ENCODE peak calls at places on chromosomes 12 and 14, in seven cellular contexts. L is neuronal stem cell, E is IMR-90, U is mesendoderm, T is H9, P is mesenchymal stem cell, Y is H1. Z is an unnamed sample.

GRCh38 chr12:109621271-109621671 is 47.7 kb downstream of the MVK start:
- DNase-seq in L (no peak), E (no peak), U (no peak), T (no peak), P (no peak), Y (no peak), Z (no peak)

GRCh38 chr12:47087088-47087688 is 7.4 kb upstream of the AMIGO2 start:
- DNase-seq in L (no peak), E (peak), U (no peak), T (no peak), P (peak), Y (no peak), Z (no peak)

GRCh38 chr12:52413202-52413601 is 7.1 kb upstream of the KRT82 start:
- DNase-seq in L (no peak), E (no peak), U (no peak), T (no peak), P (no peak), Y (no peak), Z (no peak)

GRCh38 chr12:96218989-96219678 is 25.0 kb downstream of the ELK3 start:
- DNase-seq in L (no peak), E (no peak), U (no peak), T (no peak), P (no peak), Y (no peak), Z (peak)

GRCh38 chr14:57060276-57060956 is 208.3 kb downstream of the EXOC5 start:
- DNase-seq in L (no peak), E (no peak), U (peak), T (no peak), P (no peak), Y (no peak), Z (peak)

GRCh38 chr14:100738269-100738691 is 11.6 kb downstream of the DLK1 start:
- DNase-seq in L (no peak), E (no peak), U (no peak), T (peak), P (no peak), Y (no peak), Z (no peak)

GRCh38 chr14:85233756-85234545 is 296.0 kb upstream of the FLRT2 start:
- DNase-seq in L (no peak), E (peak), U (peak), T (no peak), P (peak), Y (no peak), Z (peak)

GRCh38 chr12:8996682-8997405 is 7.5 kb downstream of the KLRG1 start:
- DNase-seq in L (no peak), E (peak), U (no peak), T (no peak), P (peak), Y (no peak), Z (peak)

GRCh38 chr14:31479026-31479425 is 8.8 kb downstream of the GPR33 start:
- DNase-seq in L (no peak), E (no peak), U (no peak), T (no peak), P (no peak), Y (no peak), Z (no peak)

GRCh38 chr14:34355584-34356266 is 106.3 kb downstream of the SPTSSA start:
- DNase-seq in L (no peak), E (peak), U (no peak), T (no peak), P (peak), Y (no peak), Z (peak)

GRCh38 chr14:61690039-61690438 is 5.3 kb upstream of the HIF1A start:
- DNase-seq in L (no peak), E (peak), U (no peak), T (no peak), P (no peak), Y (no peak), Z (no peak)

GRCh38 chr14:21536395-21537087 is 10.4 kb upstream of the SALL2 start:
- DNase-seq in L (peak), E (no peak), U (peak), T (peak), P (no peak), Y (no peak), Z (no peak)

GRCh38 chr14:100523131-100523530 is 64.1 kb downstream of the BEGAIN start:
- DNase-seq in L (no peak), E (no peak), U (no peak), T (peak), P (no peak), Y (no peak), Z (no peak)

GRCh38 chr12:64450711-64451486 is 1.0 kb upstream of the TBK1 start:
- DNase-seq in L (peak), E (peak), U (peak), T (no peak), P (peak), Y (no peak), Z (no peak)

GRCh38 chr14:94936901-94937321 is 167.0 kb upstream of the GSC start:
- DNase-seq in L (no peak), E (no peak), U (no peak), T (no peak), P (no peak), Y (no peak), Z (no peak)

GRCh38 chr14:21867541-21867940 is 193.9 kb upstream of the OR4E1 start:
- DNase-seq in L (no peak), E (peak), U (no peak), T (no peak), P (no peak), Y (no peak), Z (no peak)

GRCh38 chr14:105167303-105168092 is 1.1 kb downstream of the JAG2 start:
- DNase-seq in L (no peak), E (no peak), U (peak), T (peak), P (no peak), Y (no peak), Z (no peak)

GRCh38 chr12:19688489-19688888 is 249.2 kb downstream of the AEBP2 start:
- DNase-seq in L (no peak), E (peak), U (no peak), T (no peak), P (no peak), Y (no peak), Z (no peak)

GRCh38 chr12:68280240-68280639 is 26.8 kb upstream of the IL22 start:
- DNase-seq in L (no peak), E (no peak), U (no peak), T (no peak), P (no peak), Y (no peak), Z (no peak)

GRCh38 chr12:15796493-15797141 is 7.4 kb upstream of the EPS8 start:
- DNase-seq in L (no peak), E (peak), U (no peak), T (no peak), P (peak), Y (no peak), Z (no peak)

GRCh38 chr14:51293926-51294290 is 53.9 kb downstream of the TMX1 start:
- DNase-seq in L (no peak), E (no peak), U (no peak), T (no peak), P (no peak), Y (no peak), Z (no peak)

GRCh38 chr12:96107236-96107635 is 71.8 kb upstream of the LTA4H start:
- DNase-seq in L (no peak), E (no peak), U (no peak), T (no peak), P (no peak), Y (no peak), Z (no peak)

GRCh38 chr12:107468182-107468581 is 217.4 kb upstream of the PWP1 start:
- DNase-seq in L (no peak), E (peak), U (no peak), T (peak), P (no peak), Y (no peak), Z (no peak)

GRCh38 chr14:73786942-73787759 is 64.5 kb upstream of the PTGR2 start:
- DNase-seq in L (no peak), E (peak), U (peak), T (peak), P (peak), Y (no peak), Z (peak)

GRCh38 chr14:65069874-65070709 is 32.2 kb downstream of the MAX start:
- DNase-seq in L (no peak), E (no peak), U (no peak), T (no peak), P (no peak), Y (no peak), Z (peak)
- H4K8ac ChIP-seq in L (no peak), E (no peak), U (no peak), T (no peak), P (no peak), Y (no peak), Z (no peak)

GRCh38 chr14:39592390-39592789 is 160.2 kb upstream of the FBXO33 start:
- DNase-seq in L (no peak), E (no peak), U (no peak), T (no peak), P (no peak), Y (no peak), Z (no peak)
- H3K18ac ChIP-seq in L (no peak), E (no peak), U (no peak), T (no peak), P (no peak), Y (no peak), Z (no peak)

DNA sequence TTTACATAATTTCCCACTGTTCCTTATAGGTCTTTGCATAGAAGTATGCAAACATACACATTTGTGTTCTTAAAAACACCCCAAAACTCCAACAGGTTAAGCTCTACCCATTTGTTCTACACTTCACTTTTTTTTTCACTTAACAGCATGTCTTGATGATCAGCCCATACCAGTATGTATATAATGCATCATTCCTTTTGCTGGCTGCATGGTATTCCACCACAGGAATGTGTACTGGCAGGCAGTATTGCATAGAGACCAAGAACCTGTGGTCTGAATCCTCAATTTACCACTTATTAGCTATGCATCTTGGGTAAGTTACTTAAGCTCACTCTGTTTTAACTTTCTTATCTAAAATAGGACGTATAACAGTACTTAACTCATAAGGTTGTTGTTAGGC is 65.5 kb downstream of the SAMD4A start:
- DNase-seq in L (no peak), E (no peak), U (no peak), T (no peak), P (no peak), Y (no peak), Z (peak)
- H2BK120ac ChIP-seq in L (no peak), E (no peak), U (no peak), T (no peak), P (no peak), Y (no peak), Z (no peak)

GRCh38 chr14:76320486-76320885 is 55.5 kb upstream of the ESRRB start:
- DNase-seq in L (no peak), E (no peak), U (no peak), T (no peak), P (no peak), Y (no peak), Z (no peak)
- H4K8ac ChIP-seq in L (no peak), E (no peak), U (no peak), T (no peak), P (no peak), Y (no peak), Z (no peak)

GRCh38 chr12:132305991-132306884 is 23.2 kb downstream of the GALNT9 start:
- DNase-seq in L (no peak), E (no peak), U (no peak), T (no peak), P (no peak), Y (no peak), Z (no peak)

GRCh38 chr12:132296063-132296462 is 33.3 kb downstream of the GALNT9 start:
- DNase-seq in L (no peak), E (no peak), U (no peak), T (no peak), P (no peak), Y (no peak), Z (no peak)

GRCh38 chr12:132305560-132305966 is 23.8 kb downstream of the GALNT9 start:
- DNase-seq in L (no peak), E (no peak), U (no peak), T (no peak), P (no peak), Y (no peak), Z (no peak)

GRCh38 chr12:132302466-132303358 is 26.7 kb downstream of the GALNT9 start:
- DNase-seq in L (no peak), E (no peak), U (no peak), T (no peak), P (no peak), Y (no peak), Z (no peak)

GRCh38 chr12:132300789-132301722 is 28.3 kb downstream of the GALNT9 start:
- DNase-seq in L (no peak), E (no peak), U (no peak), T (no peak), P (no peak), Y (no peak), Z (no peak)
- H3K18ac ChIP-seq in L (no peak), E (no peak), U (no peak), T (no peak), P (no peak), Y (no peak), Z (no peak)

DNA sequence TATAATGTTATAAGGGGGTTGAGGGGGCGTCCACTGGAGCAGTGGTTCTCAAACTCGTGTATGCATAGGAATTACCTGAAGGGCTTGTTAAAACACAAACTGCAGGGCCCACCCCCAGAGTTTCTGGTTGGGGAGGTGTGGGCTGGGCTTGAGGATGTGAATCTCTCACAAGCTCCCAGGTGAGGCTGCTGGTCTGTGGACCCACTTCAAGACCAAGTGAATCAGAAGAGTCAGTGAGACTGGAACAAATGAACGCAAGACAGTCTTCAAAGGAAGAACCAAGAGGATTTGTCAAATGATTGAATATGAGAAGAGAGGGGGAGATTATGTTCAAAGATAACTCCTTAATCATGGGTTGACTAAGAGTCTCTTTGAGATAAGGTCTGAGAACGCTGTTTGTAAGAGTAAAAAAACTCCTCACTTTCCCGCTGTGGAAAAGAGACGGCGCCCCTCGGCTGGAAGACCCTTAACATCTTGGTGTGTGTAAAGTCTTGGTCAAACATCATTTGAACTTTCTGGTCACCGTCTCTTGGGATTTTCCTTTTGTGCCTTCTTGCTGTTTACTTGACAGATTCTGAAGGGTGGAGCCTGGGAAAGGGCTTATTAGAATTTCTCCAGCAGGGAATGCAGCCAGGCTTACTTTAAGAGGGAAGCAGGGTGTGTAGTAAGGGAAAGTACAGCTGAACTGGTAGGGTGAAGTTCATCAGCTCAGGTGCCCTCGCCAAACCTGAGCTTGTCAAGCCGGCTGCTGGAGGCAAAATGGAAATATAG is 5.3 kb upstream of the FOXN3 start:
- DNase-seq in L (no peak), E (peak), U (no peak), T (no peak), P (no peak), Y (no peak), Z (peak)
- H2BK120ac ChIP-seq in L (no peak), E (peak), U (no peak), T (no peak), P (no peak), Y (no peak), Z (no peak)

DNA sequence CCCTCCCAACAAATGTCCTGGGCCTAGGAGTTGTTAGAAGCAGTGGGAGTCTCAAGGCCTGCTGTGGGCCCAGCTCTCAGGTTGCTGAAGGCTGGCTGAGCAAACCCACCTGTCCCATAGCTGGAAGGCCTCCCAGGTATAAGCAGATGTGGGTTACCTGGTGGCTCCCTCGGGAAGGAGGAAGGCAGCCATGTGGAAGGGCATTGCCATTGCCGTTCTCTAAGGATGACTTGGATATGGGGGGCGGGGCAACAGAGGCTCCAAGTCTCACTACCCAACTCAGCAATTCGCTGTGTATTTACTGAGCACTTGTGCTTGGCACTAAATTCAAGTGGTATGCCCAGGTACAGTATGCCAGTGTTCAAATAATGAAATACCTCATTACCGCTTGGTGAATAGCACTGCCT is 23.4 kb downstream of the HSPB8 start:
- DNase-seq in L (no peak), E (no peak), U (no peak), T (peak), P (no peak), Y (no peak), Z (no peak)
- H4K8ac ChIP-seq in L (no peak), E (no peak), U (no peak), T (no peak), P (no peak), Y (no peak), Z (no peak)

DNA sequence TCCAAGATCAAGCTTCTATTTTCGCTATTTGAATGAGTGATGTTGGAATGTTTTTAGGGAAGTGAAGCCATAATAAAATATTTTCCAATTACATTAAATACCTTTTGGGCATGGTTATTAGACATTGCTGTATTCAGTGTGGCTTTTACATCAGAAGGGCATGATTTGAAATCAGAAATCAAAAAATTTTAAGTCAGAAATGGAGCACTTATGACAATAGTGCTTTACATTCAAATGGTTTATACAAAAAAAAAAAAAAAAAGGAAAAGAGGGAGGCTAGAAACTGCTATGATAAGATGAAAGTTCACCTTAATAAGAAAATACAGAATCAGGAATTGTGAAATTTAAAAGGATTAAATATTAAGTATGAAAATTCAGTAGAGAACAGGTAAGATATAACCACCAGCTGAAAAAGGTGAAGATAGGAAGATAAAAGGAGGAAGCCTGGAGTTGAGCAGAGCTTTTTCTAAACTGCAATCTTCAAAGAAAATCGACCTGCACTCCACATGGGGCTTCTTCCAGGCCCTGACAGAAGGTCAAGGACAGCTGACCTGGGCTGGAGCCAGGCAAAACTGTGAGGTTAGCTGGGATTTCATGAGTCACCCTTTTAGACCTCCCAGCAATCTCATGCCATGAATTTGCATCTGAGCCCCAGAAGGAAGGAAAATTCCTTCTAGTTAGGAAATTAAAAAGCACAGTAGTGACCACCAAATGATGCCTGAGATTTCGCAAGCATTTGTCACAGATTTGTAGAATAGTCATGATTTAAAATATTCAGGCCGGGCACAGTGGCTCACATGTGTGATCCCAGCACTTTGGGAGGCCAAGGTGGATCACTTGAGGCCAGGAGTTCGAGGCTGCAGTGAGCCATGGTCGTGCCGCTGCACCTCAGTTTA is 23.4 kb upstream of the BMP4 start:
- DNase-seq in L (no peak), E (peak), U (peak), T (peak), P (peak), Y (peak), Z (no peak)
- H3K18ac ChIP-seq in L (no peak), E (no peak), U (peak), T (no peak), P (peak), Y (no peak), Z (no peak)

GRCh38 chr12:2733493-2734252 is 61.1 kb upstream of the FKBP4 start:
- DNase-seq in L (no peak), E (no peak), U (no peak), T (no peak), P (no peak), Y (no peak), Z (peak)
- H2BK120ac ChIP-seq in L (no peak), E (no peak), U (no peak), T (no peak), P (no peak), Y (no peak), Z (no peak)

GRCh38 chr14:101755591-101756324 is 5.8 kb upstream of the PPP2R5C start:
- DNase-seq in L (no peak), E (no peak), U (no peak), T (no peak), P (no peak), Y (no peak), Z (no peak)

GRCh38 chr14:101758913-101759593 is 2.5 kb upstream of the PPP2R5C start:
- DNase-seq in L (no peak), E (no peak), U (no peak), T (no peak), P (no peak), Y (no peak), Z (no peak)

GRCh38 chr14:101754893-101755292 is 6.6 kb upstream of the PPP2R5C start:
- DNase-seq in L (no peak), E (no peak), U (no peak), T (no peak), P (no peak), Y (no peak), Z (no peak)

GRCh38 chr14:101757839-101758211 is 3.7 kb upstream of the PPP2R5C start:
- DNase-seq in L (no peak), E (no peak), U (no peak), T (no peak), P (no peak), Y (no peak), Z (no peak)

GRCh38 chr14:101757064-101757838 is 4.3 kb upstream of the PPP2R5C start:
- DNase-seq in L (no peak), E (no peak), U (no peak), T (no peak), P (no peak), Y (no peak), Z (peak)
- H4K8ac ChIP-seq in L (no peak), E (no peak), U (no peak), T (no peak), P (no peak), Y (no peak), Z (no peak)